ENCODE peak calls at places on chromosomes 13 and 19, in ten cellular contexts. C, X, U, R, N, K, P, G, W and S are unnamed samples.

GRCh38 chr19:34051255-34051654 is 121.0 kb upstream of the LSM14A start:
- DNase-seq in X (no peak), R (no peak), K (no peak), P (no peak), U (no peak), W (no peak), N (no peak), G (no peak), C (no peak), S (no peak)

GRCh38 chr19:13978306-13978705 is 26.0 kb downstream of the DCAF15 start:
- DNase-seq in C (peak), G (peak), U (no peak), X (peak), K (no peak), P (peak), R (peak), N (no peak), W (no peak), S (peak)

GRCh38 chr19:38735257-38735686 is 9.0 kb downstream of the CAPN12 start:
- DNase-seq in U (peak), X (no peak), W (no peak), C (peak), K (peak), R (peak), P (no peak), G (no peak), N (no peak), S (peak)

GRCh38 chr19:7993560-7993959 is 11.9 kb downstream of the ELAVL1 start:
- DNase-seq in U (no peak), K (no peak), R (no peak), C (no peak), X (no peak), G (no peak), N (no peak), P (no peak), W (no peak), S (no peak)

GRCh38 chr19:40713939-40714338 is 2.7 kb downstream of the COQ8B start:
- DNase-seq in W (no peak), G (no peak), X (no peak), R (no peak), N (no peak), U (no peak), P (no peak), C (peak), K (no peak), S (no peak)

GRCh38 chr13:93173656-93174055 is 53.0 kb upstream of the GPC6 start:
- DNase-seq in K (no peak), R (no peak), U (no peak), N (no peak), X (no peak), G (no peak), W (no peak), C (no peak), P (no peak), S (no peak)

GRCh38 chr13:111508164-111508870 is 187.9 kb downstream of the TEX29 start:
- DNase-seq in G (no peak), U (no peak), K (no peak), W (no peak), N (no peak), R (no peak), X (no peak), P (no peak), C (no peak), S (no peak)

GRCh38 chr19:31392514-31392913 is 43.3 kb upstream of the TSHZ3 start:
- DNase-seq in G (no peak), C (no peak), N (no peak), R (no peak), P (no peak), K (no peak), W (no peak), X (no peak), U (no peak), S (no peak)

GRCh38 chr19:29241324-29241723 is 28.4 kb upstream of the UQCRFS1 start:
- DNase-seq in K (no peak), W (no peak), U (no peak), G (no peak), R (no peak), C (no peak), P (no peak), X (no peak), N (no peak), S (no peak)

GRCh38 chr13:65597839-65598818 is 1632.0 kb downstream of the PCDH9 start:
- DNase-seq in C (no peak), P (no peak), X (no peak), N (no peak), G (no peak), U (peak), R (no peak), K (no peak), W (no peak), S (no peak)

GRCh38 chr19:56309511-56310185 is 5.0 kb downstream of the ZSCAN5A start:
- DNase-seq in X (peak), C (peak), K (peak), U (peak), N (peak), W (no peak), P (no peak), R (peak), G (peak), S (peak)